ENCODE peak calls at places on chromosomes 7 and 10, in nine cellular contexts. Q is neural progenitor cell, L is body of pancreas, U is lung, S is AG04449, P is pancreas, J is tibial nerve, Y is left ventricle myocardium inferior, I is Panc1. W is an unnamed sample.

GRCh38 chr7:91957823-91958222 is 17.2 kb downstream of the AKAP9 start:
- DNase-seq in U (no peak), L (no peak), P (no peak), S (no peak), J (no peak), Q (no peak), Y (no peak), I (no peak), W (no peak)

GRCh38 chr10:35854661-35855060 is 212.6 kb upstream of the FZD8 start:
- DNase-seq in J (no peak), I (no peak), Y (no peak), S (no peak), L (no peak), U (no peak), P (no peak), Q (no peak), W (no peak)

GRCh38 chr10:88642991-88643390 is 21.3 kb upstream of the LIPF start:
- DNase-seq in P (no peak), Q (no peak), U (no peak), S (no peak), L (no peak), J (no peak), I (no peak), Y (no peak), W (no peak)

GRCh38 chr10:77245953-77246352 is 391.7 kb downstream of the KCNMA1 start:
- DNase-seq in J (no peak), I (no peak), Q (no peak), P (no peak), U (no peak), S (no peak), L (no peak), Y (no peak), W (no peak)

GRCh38 chr7:37428681-37429434 is 19.8 kb downstream of the ELMO1 start:
- DNase-seq in Y (no peak), L (no peak), S (no peak), P (no peak), Q (no peak), J (no peak), I (no peak), U (no peak), W (no peak)

GRCh38 chr7:38229386-38229785 is 44.0 kb downstream of the TARP start:
- DNase-seq in Y (no peak), L (no peak), U (no peak), S (no peak), I (no peak), P (no peak), J (no peak), Q (no peak), W (no peak)

GRCh38 chr7:120554960-120555571 is 282.1 kb downstream of the KCND2 start:
- DNase-seq in L (peak), P (peak), Y (no peak), S (no peak), J (no peak), Q (peak), U (peak), I (peak), W (no peak)

GRCh38 chr10:132518572-132519381 is 18.8 kb upstream of the INPP5A start:
- DNase-seq in P (peak), S (no peak), L (peak), Q (peak), I (no peak), Y (peak), U (peak), J (peak), W (no peak)

GRCh38 chr10:132585732-132586722 is 48.4 kb downstream of the INPP5A start:
- DNase-seq in L (no peak), U (no peak), S (no peak), Q (no peak), P (no peak), Y (peak), I (no peak), J (no peak), W (peak)

GRCh38 chr7:68411742-68412141 is 1186.5 kb upstream of the AUTS2 start:
- DNase-seq in S (no peak), P (no peak), J (no peak), L (no peak), I (no peak), U (no peak), Q (no peak), Y (no peak), W (no peak)

GRCh38 chr7:65820287-65820950 is 52.5 kb upstream of the VKORC1L1 start:
- DNase-seq in Y (no peak), J (no peak), L (no peak), S (no peak), P (no peak), Q (peak), U (no peak), I (no peak), W (no peak)

GRCh38 chr7:87316846-87317545 is 28.5 kb upstream of the CROT start:
- DNase-seq in Q (peak), Y (no peak), P (no peak), U (no peak), S (peak), L (no peak), J (no peak), I (no peak), W (no peak)

GRCh38 chr7:126040114-126041045 is 1110.8 kb upstream of the POT1 start:
- DNase-seq in J (no peak), U (no peak), Y (no peak), L (no peak), S (no peak), P (no peak), Q (peak), I (no peak), W (no peak)

GRCh38 chr10:84607523-84607922 is 279.1 kb downstream of the CCSER2 start:
- DNase-seq in Q (no peak), Y (no peak), P (no peak), L (no peak), J (no peak), S (no peak), I (no peak), U (no peak), W (no peak)

GRCh38 chr10:96858038-96858705 is 26.1 kb downstream of the LCOR start:
- DNase-seq in J (no peak), U (no peak), S (no peak), Y (no peak), L (no peak), P (no peak), I (no peak), Q (no peak), W (no peak)

GRCh38 chr10:19531324-19531723 is 284.9 kb upstream of the PLXDC2 start:
- DNase-seq in S (no peak), P (no peak), L (no peak), I (no peak), J (no peak), Q (no peak), U (no peak), Y (no peak), W (no peak)

GRCh38 chr7:144437370-144438191 is 34.1 kb upstream of the NOBOX start:
- DNase-seq in U (peak), Q (peak), Y (no peak), J (no peak), P (peak), L (peak), S (peak), I (peak), W (no peak)

GRCh38 chr10:79219276-79219957 is 127.9 kb upstream of the PPIF start:
- DNase-seq in Y (peak), Q (no peak), S (no peak), P (no peak), L (no peak), I (no peak), U (no peak), J (no peak), W (no peak)

GRCh38 chr10:79221110-79222051 is 125.9 kb upstream of the PPIF start:
- DNase-seq in Y (peak), P (peak), I (no peak), U (no peak), Q (peak), L (peak), S (no peak), J (peak), W (peak)

GRCh38 chr10:79223001-79223345 is 124.3 kb upstream of the PPIF start:
- DNase-seq in Q (peak), J (no peak), S (no peak), P (no peak), L (no peak), Y (no peak), I (no peak), U (no peak), W (no peak)

GRCh38 chr10:79222186-79222585 is 125.1 kb upstream of the PPIF start:
- DNase-seq in P (no peak), Y (no peak), L (no peak), S (no peak), I (no peak), Q (no peak), J (no peak), U (no peak), W (no peak)

GRCh38 chr10:79220296-79220695 is 127.0 kb upstream of the PPIF start:
- DNase-seq in P (no peak), Q (no peak), I (no peak), L (no peak), J (no peak), S (no peak), U (no peak), Y (no peak), W (no peak)
- H3K4me3 ChIP-seq in P (no peak), Q (no peak), I (no peak), L (no peak), J (no peak), S (no peak), U (no peak), Y (no peak), W (no peak)

DNA sequence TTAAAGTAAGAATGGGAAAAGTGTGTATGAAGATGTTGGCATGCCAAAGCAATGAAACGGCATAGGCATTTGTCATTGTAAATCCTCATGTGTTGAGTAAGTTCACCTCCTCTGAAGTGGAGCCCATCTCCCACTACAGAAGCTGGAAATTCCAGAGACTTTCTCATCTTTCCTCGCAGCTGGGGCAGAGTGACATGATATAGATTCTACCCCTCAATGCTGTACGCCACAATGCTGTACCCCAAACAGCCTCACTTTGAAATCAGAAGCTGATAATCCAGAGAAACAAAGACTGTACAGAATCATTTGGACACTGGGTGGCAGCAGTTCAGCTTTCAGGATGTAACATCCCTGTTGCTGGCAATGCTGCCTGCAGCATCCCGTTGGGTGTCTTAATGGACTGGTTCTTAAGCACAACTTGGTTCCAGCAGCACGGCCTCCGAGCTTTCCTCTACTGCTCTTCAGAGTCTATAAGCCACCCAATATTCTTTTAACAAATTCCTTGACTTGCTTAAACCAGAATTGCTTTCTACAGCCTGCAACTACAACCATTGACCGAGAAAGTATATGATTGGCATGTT is 18.8 kb downstream of the ZC3HAV1L start:
- DNase-seq in Q (peak), P (peak), L (peak), Y (peak), I (peak), U (peak), S (no peak), J (peak), W (peak)
- TF ChIP-seq CTCF in Q (peak), P (peak), L (peak), Y (peak), I (peak), U (peak), S (peak), J (peak), W (peak)

GRCh38 chr7:105690286-105690915 is 109.1 kb upstream of the EFCAB10 start:
- DNase-seq in Y (no peak), J (no peak), P (no peak), L (no peak), U (no peak), S (no peak), I (no peak), Q (peak), W (no peak)
- H3K4me3 ChIP-seq in Y (peak), J (no peak), P (no peak), L (no peak), U (no peak), S (no peak), I (no peak), Q (no peak), W (peak)

GRCh38 chr10:22436893-22437619 is 91.8 kb downstream of the SPAG6 start:
- DNase-seq in Y (peak), L (peak), J (peak), I (no peak), P (peak), Q (peak), S (peak), U (peak), W (peak)
- TF ChIP-seq CTCF in Y (no peak), L (no peak), J (no peak), I (no peak), P (no peak), Q (no peak), S (no peak), U (no peak), W (no peak)

DNA sequence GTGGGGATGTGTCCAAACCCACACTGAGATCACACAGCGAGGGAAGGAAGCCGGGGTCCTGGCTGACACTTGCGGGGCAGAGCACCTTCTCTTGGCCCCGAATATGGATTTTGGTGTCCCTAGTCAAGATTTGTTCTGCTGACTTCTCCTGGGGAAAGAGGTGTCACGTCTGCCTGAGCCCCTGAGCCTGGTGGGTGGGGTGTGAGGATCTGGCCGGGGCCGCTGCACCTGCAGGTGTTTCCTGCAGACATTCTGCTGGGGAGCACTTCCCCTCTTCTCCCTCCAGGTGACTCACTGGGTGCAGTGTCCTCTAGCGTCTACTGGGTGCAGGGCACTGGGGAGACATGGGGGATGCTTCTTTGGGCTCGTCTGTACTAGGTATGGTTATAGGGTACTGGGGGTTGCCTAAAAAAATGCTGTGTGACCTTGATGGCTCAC is 99.2 kb downstream of the GRK5 start:
- DNase-seq in U (no peak), J (no peak), I (no peak), Q (no peak), P (no peak), L (no peak), S (no peak), Y (no peak), W (no peak)
- H3K4me3 ChIP-seq in U (no peak), J (no peak), I (peak), Q (no peak), P (no peak), L (no peak), S (no peak), Y (no peak), W (no peak)

DNA sequence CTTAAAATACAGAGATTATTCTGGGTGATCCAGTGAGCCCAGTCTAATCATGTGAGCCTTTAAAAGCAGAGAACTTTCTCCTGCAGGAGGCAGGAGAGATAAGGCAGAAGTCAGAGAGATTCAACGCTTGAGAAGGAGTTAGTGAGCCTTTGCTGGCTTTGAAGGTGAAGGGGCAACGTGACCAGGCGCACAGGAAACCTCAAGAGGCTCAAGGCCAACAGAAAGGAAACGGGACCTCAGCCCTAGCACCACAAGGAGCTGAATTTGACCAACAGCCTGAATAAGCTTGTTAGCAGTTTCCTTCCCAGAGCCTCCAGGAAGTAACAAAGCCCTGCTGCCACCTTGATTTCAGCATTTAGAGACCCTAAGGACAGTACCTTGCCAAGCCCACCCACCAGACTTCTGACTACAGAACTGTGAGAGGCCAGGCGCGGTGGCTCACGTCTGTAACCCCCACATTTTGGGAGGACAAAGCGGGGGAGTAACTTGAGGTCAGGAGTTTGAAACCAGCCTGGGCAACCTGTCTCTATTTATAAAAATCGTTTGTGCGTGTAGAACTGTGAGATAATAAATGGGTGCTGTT is 87.3 kb upstream of the KAT6B start:
- DNase-seq in Y (no peak), I (no peak), J (no peak), Q (no peak), U (no peak), L (no peak), P (no peak), S (no peak), W (no peak)
- TF ChIP-seq CTCF in Y (peak), I (no peak), J (no peak), Q (peak), U (no peak), L (peak), P (no peak), S (peak), W (peak)

DNA sequence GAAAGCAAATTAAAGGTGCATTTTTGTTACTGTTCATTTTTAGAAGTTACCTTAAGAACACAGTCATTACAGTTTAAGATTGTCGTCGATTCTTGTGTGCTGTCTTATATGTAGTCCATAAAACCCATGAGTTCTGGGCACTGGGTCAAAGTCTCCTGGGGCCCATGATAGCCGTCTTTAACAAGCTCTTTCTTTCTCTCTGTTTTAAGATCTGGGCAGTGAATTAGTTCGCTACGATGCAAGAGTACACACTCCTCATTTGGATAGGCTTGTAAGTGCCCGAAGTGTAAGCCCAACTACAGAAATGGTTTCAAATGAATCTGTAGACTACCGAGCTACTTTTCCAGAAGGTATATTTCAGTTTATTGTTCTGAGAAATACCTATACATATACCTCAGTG is 90.7 kb upstream of the CAPZA2 start:
- DNase-seq in U (no peak), Q (no peak), I (no peak), L (no peak), J (no peak), Y (no peak), S (no peak), P (no peak), W (no peak)
- H3K4me3 ChIP-seq in U (no peak), Q (no peak), I (no peak), L (no peak), J (no peak), Y (no peak), S (no peak), P (no peak), W (no peak)

GRCh38 chr7:155069992-155070827 is at the start of gene HTR5A:
- DNase-seq in Y (peak), S (peak), P (peak), U (peak), L (peak), I (no peak), Q (peak), J (peak), W (no peak)
- TF ChIP-seq CTCF in Y (no peak), S (peak), P (no peak), U (no peak), L (no peak), I (no peak), Q (peak), J (no peak), W (no peak)

DNA sequence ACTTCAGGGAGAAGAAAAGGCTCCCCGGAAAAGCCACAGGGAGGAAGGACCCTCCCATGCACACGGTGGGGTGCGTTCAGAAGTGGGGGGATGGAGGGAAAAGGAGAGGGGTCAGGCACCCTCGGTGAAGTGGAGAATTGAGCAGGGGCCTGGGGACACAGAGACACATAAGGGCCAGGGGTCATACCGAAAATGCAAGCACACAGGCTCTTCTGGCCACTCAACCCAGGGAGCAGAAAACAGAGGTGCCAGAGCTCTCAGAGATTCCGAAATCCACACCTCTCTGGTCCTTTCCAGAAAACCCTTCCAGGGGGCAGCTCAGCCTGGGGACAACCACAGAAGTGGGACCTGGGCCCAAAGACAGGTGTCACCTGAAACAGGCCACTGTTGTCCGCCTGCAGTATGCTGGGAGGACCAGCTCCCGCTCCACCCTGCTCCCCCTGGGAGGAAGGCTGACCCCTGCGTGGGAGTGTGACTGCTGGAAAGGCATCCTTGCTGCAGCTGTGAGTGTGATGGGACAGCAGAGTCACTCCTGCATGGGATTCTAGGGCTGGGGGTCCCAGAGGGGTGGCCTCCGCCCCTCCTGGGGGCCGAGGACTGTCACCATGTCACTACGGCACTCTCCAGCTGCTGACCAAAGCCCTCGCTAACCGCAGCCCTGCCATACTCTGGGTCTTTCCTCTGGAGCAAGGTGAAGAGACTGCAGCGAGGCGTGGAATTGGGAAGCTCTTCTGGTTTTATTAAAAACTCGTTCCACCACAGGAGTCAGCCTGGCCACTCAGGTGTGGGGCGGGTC is 63.1 kb downstream of the TMEM209 start:
- DNase-seq in Y (no peak), U (no peak), L (no peak), P (no peak), I (no peak), J (no peak), S (no peak), Q (peak), W (no peak)
- H3K4me3 ChIP-seq in Y (peak), U (peak), L (peak), P (peak), I (no peak), J (peak), S (no peak), Q (peak), W (peak)

W was measured in right atrium auricular region.